ENCODE peak calls at places on chromosomes 11 and 22, in seven cellular contexts. M is left ventricle myocardium inferior, C is hepatocyte, Z is adrenal gland, Q is AG04450, R is fibroblast of lung, A is right cardiac atrium. T is an unnamed sample. For H3K9me3, the result is how much of the 10 kb centered on the place peaks cover.

GRCh38 chr11:86241956-86242525 is 2.5 kb upstream of the EED start:
- DNase-seq in M (no peak), C (no peak), Z (no peak), Q (no peak), R (no peak), A (no peak), T (no peak)

GRCh38 chr11:116515666-116516184 is 257.1 kb downstream of the BUD13 start:
- DNase-seq in M (no peak), C (no peak), Z (no peak), Q (no peak), R (no peak), A (no peak), T (no peak)

GRCh38 chr11:111541209-111542061 is 915 bp downstream of the LAYN start:
- DNase-seq in M (peak), C (peak), Z (peak), Q (peak), R (peak), A (peak), T (peak)

GRCh38 chr11:110019659-110020058 is 73.5 kb upstream of the ZC3H12C start:
- DNase-seq in M (no peak), C (no peak), Z (no peak), Q (no peak), R (no peak), A (no peak), T (no peak)

GRCh38 chr11:86041975-86042378 is 26.9 kb downstream of the PICALM start:
- DNase-seq in M (no peak), C (peak), Z (peak), Q (peak), R (peak), A (no peak), T (peak)

GRCh38 chr11:6468712-6469495 is 4.8 kb downstream of the TRIM3 start:
- DNase-seq in M (peak), C (peak), Z (peak), Q (peak), R (peak), A (peak), T (peak)

GRCh38 chr22:24703101-24703500 is 71.4 kb downstream of the PIWIL3 start:
- DNase-seq in M (peak), C (peak), Z (peak), Q (peak), R (peak), A (peak), T (peak)

GRCh38 chr22:35345808-35346505 is 34.9 kb upstream of the HMOX1 start:
- DNase-seq in M (no peak), C (no peak), Z (no peak), Q (no peak), R (no peak), A (no peak), T (no peak)

GRCh38 chr22:37355174-37355573 is 72.1 kb downstream of the ELFN2 start:
- DNase-seq in M (no peak), C (no peak), Z (no peak), Q (no peak), R (no peak), A (no peak), T (no peak)

GRCh38 chr22:30289126-30289979 is at the start of gene CASTOR1:
- DNase-seq in M (peak), C (peak), Z (peak), Q (peak), R (peak), A (peak), T (peak)

GRCh38 chr11:34049058-34049457 is 2.5 kb upstream of the CAPRIN1 start:
- DNase-seq in M (no peak), C (no peak), Z (no peak), Q (no peak), R (no peak), A (no peak), T (no peak)

GRCh38 chr11:64900263-64900678 is 16.7 kb downstream of the ATG2A start:
- DNase-seq in M (no peak), C (no peak), Z (no peak), Q (no peak), R (no peak), A (no peak), T (no peak)

GRCh38 chr22:24937114-24937513 is 9.4 kb downstream of the LHFPL7 start:
- DNase-seq in M (no peak), C (peak), Z (no peak), Q (no peak), R (peak), A (no peak), T (no peak)

GRCh38 chr11:48129697-48130395 is 86.8 kb upstream of the OR4B1 start:
- DNase-seq in M (no peak), C (no peak), Z (no peak), Q (no peak), R (peak), A (peak), T (no peak)

GRCh38 chr11:68751331-68751856 is at the start of gene TESMIN:
- DNase-seq in M (peak), C (peak), Z (peak), Q (peak), R (peak), A (peak), T (peak)
- H3K4me3 ChIP-seq in M (peak), C (peak), Z (no peak), Q (peak), R (no peak), A (peak), T (peak)

GRCh38 chr22:49189871-49190270 is 637.8 kb downstream of the BRD1 start:
- DNase-seq in M (no peak), C (no peak), Z (no peak), Q (no peak), R (no peak), A (no peak), T (no peak)
- H3K9me3 ChIP-seq in M (under half), C (under half), Z (under half), Q (half or more), R (under half), A (under half), T (under half)

GRCh38 chr11:46298699-46299424 is 21.4 kb downstream of the CREB3L1 start:
- DNase-seq in M (no peak), C (no peak), Z (no peak), Q (no peak), R (peak), A (no peak), T (no peak)
- H3K27ac ChIP-seq in M (no peak), C (peak), Z (peak), Q (peak), R (peak), A (no peak), T (no peak)

DNA sequence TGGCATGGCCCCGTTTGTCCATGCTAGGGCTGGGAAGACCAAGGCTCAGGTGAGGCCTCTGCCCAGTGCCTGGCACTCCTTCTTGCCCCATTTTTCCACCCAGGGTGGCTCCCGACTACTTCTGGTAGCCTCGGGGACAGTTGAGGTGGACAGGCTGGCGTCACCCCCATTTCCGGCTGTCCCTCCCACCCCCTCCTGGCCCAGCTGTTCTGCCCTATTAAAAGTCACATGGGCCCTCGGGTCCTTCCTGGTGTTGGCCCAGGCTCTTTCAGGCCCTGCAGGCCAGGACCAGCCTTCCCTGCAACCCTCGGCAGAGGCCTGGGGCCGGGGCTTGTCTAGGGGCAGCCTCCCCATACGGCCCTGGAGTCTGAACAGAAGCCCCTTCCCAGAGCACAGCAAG is 9.5 kb downstream of the CD81 start:
- DNase-seq in M (no peak), C (no peak), Z (no peak), Q (no peak), R (no peak), A (peak), T (no peak)
- H3K4me3 ChIP-seq in M (peak), C (no peak), Z (no peak), Q (no peak), R (no peak), A (no peak), T (no peak)

DNA sequence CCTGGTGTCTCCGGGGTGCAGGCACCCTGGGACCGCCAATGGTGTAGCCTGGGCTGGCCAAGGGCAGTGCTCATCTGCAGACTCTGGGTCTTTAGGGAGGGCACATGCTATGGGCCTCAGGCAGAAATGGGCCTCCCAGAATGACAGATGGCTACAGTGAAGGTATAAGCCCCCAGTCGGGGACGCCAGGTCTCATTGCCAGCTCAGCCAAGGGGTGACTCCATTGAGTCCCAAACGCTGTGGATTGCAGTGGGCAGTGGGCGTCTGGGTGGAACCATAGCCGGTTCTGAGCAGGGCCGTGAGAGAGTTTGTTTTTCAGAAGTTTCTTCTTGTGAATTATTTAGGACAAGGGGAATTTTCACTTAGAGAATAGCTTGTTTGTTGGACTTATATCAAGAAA is 516.9 kb downstream of the TBC1D22A start:
- DNase-seq in M (no peak), C (no peak), Z (no peak), Q (no peak), R (no peak), A (no peak), T (no peak)
- H3K9me3 ChIP-seq in M (under half), C (under half), Z (under half), Q (under half), R (under half), A (under half), T (under half)

GRCh38 chr22:39176067-39176621 is 23.7 kb upstream of the CBX7 start:
- DNase-seq in M (peak), C (peak), Z (peak), Q (no peak), R (peak), A (peak), T (peak)

GRCh38 chr22:39177456-39177775 is 24.9 kb upstream of the CBX7 start:
- DNase-seq in M (no peak), C (no peak), Z (no peak), Q (no peak), R (no peak), A (no peak), T (no peak)

GRCh38 chr22:39177791-39178190 is 25.3 kb upstream of the CBX7 start:
- DNase-seq in M (peak), C (no peak), Z (peak), Q (no peak), R (no peak), A (no peak), T (no peak)

GRCh38 chr22:39175127-39176066 is 22.9 kb upstream of the CBX7 start:
- DNase-seq in M (no peak), C (no peak), Z (no peak), Q (no peak), R (no peak), A (peak), T (peak)

DNA sequence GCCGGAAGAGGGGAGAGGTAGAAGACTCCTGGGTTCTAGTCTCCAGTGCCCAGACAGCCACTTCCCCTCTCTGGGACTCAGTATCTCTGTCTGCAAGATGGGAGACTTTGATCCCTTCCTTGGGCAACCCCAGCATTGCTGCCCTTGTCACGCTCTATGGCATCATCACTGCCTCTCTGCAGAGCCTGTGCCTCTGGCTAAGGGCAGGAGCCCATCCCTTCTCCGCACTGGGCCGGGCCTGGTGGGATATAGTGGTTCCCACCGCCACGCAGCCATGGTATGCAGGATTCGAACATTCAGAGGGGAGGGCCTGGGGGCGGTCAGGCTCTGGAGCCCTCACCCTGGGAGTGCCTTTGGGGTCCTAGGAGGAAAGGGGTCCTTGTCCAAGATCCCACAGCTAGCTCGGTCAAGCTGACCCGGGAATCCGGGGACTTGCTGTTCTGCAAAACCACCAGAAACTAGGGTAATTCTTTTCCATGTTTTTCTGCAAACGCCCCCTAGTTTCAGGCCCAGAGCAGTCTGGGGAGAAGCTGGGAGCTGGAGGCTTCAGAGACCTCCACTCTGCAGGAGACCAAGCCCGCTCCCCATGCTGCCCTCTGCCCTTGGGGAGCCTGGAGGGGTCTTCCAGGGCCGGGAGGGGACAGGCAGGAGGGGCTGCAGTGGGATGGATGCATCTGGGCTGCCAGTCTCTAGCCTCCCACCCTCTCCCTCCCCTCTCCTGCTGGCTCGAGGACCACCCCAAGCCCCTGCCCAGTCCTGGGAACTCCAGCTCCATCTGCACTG is 24.4 kb upstream of the CBX7 start:
- DNase-seq in M (no peak), C (no peak), Z (no peak), Q (no peak), R (no peak), A (no peak), T (peak)
- H3K27ac ChIP-seq in M (peak), C (peak), Z (peak), Q (peak), R (peak), A (peak), T (peak)

T was measured in ovary.